ENCODE peak calls at places on chromosomes 11 and 22, in five cellular contexts. P is heart left ventricle, I is pancreas, E is cardiac muscle cell, D is gastrocnemius medialis. G is an unnamed sample. For H3K4me1, the result is how much of the 10 kb centered on the place peaks cover.

GRCh38 chr11:12377106-12377823 is at the start of gene PARVA:
- DNase-seq in I (peak), P (peak), E (peak), D (no peak), G (peak)

GRCh38 chr11:96272542-96273306 is 70.3 kb downstream of the MAML2 start:
- DNase-seq in E (peak), D (no peak), I (no peak), P (no peak), G (no peak)

GRCh38 chr11:91163619-91164451 is 941.0 kb upstream of the CHORDC1 start:
- DNase-seq in P (no peak), D (no peak), I (no peak), E (peak), G (no peak)

GRCh38 chr11:64916040-64916847 is 765 bp downstream of the ATG2A start:
- DNase-seq in P (peak), D (peak), I (peak), E (peak), G (peak)

GRCh38 chr11:71298016-71298550 is 45.7 kb upstream of the SHANK2 start:
- DNase-seq in E (no peak), I (no peak), D (no peak), P (no peak), G (no peak)

GRCh38 chr11:15605094-15605493 is 490.4 kb downstream of the INSC start:
- DNase-seq in E (no peak), I (no peak), P (peak), D (no peak), G (no peak)

GRCh38 chr11:96306933-96307747 is 35.9 kb downstream of the MAML2 start:
- DNase-seq in I (peak), E (peak), P (peak), D (peak), G (peak)

GRCh38 chr11:105399505-105399904 is 210.4 kb upstream of the GRIA4 start:
- DNase-seq in D (no peak), E (peak), I (no peak), P (no peak), G (no peak)

GRCh38 chr11:19880088-19880345 is 167.4 kb downstream of the NAV2 start:
- DNase-seq in P (no peak), E (no peak), D (no peak), I (no peak), G (no peak)

GRCh38 chr11:15793032-15793996 is 563.0 kb downstream of the SOX6 start:
- DNase-seq in D (no peak), I (no peak), E (peak), P (no peak), G (no peak)

GRCh38 chr22:30979932-30980331 is 10.9 kb downstream of the TUG1 start:
- DNase-seq in I (no peak), E (no peak), P (no peak), D (no peak), G (no peak)

GRCh38 chr11:11973361-11973800 is 35.0 kb downstream of the DKK3 start:
- DNase-seq in D (peak), E (peak), I (no peak), P (peak), G (no peak)

GRCh38 chr11:74819400-74819799 is 70.8 kb downstream of the RNF169 start:
- DNase-seq in D (no peak), E (peak), I (no peak), P (no peak), G (no peak)

GRCh38 chr11:16248248-16248647 is 108.1 kb downstream of the SOX6 start:
- DNase-seq in E (no peak), D (no peak), I (no peak), P (no peak), G (no peak)

GRCh38 chr11:106121570-106122320 is 44.3 kb downstream of the AASDHPPT start:
- DNase-seq in D (no peak), P (no peak), E (no peak), I (no peak), G (no peak)

GRCh38 chr11:624705-625635 is at the start of gene CDHR5:
- DNase-seq in P (no peak), E (no peak), I (peak), D (no peak), G (no peak)

GRCh38 chr11:44305643-44306468 is 4.1 kb downstream of the ALX4 start:
- DNase-seq in P (no peak), D (no peak), E (no peak), I (no peak), G (peak)

GRCh38 chr22:30351226-30351625 is 5.5 kb downstream of the SF3A1 start:
- DNase-seq in E (no peak), I (no peak), D (no peak), P (no peak), G (no peak)

GRCh38 chr11:117315285-117316196 is 515 bp downstream of the BACE1 start:
- DNase-seq in P (no peak), I (peak), E (no peak), D (no peak), G (no peak)

GRCh38 chr22:37741312-37741795 is 44.5 kb downstream of the TRIOBP start:
- DNase-seq in E (peak), P (peak), D (peak), I (peak), G (no peak)

GRCh38 chr11:102047305-102047924 is at the start of gene CFAP300:
- DNase-seq in I (peak), P (peak), E (peak), D (peak), G (peak)

GRCh38 chr11:34483475-34483874 is 30.1 kb downstream of the ELF5 start:
- DNase-seq in I (no peak), P (no peak), E (no peak), D (no peak), G (no peak)

GRCh38 chr11:41879186-41879738 is 419.8 kb upstream of the LRRC4C start:
- DNase-seq in D (no peak), E (no peak), P (no peak), I (no peak), G (no peak)

GRCh38 chr11:18705651-18706281 is 7.2 kb downstream of the TMEM86A start:
- DNase-seq in D (no peak), P (peak), E (peak), I (peak), G (peak)

GRCh38 chr11:92727769-92728168 is 241.7 kb upstream of the MTNR1B start:
- DNase-seq in D (no peak), E (no peak), I (no peak), P (no peak), G (no peak)

GRCh38 chr22:19801340-19802000 is 40.9 kb downstream of the TBX1 start:
- DNase-seq in D (no peak), P (no peak), E (no peak), I (no peak), G (peak)

GRCh38 chr11:129375731-129376657 is at the start of gene BARX2:
- DNase-seq in I (peak), E (peak), P (no peak), D (no peak), G (peak)

GRCh38 chr11:2693851-2694261 is 5.9 kb downstream of the KCNQ1OT1 start:
- DNase-seq in D (no peak), I (peak), P (no peak), E (no peak), G (no peak)

GRCh38 chr11:2690596-2691354 is 9.0 kb downstream of the KCNQ1OT1 start:
- DNase-seq in P (no peak), E (no peak), D (no peak), I (no peak), G (no peak)

GRCh38 chr11:2691355-2691761 is 8.4 kb downstream of the KCNQ1OT1 start:
- DNase-seq in I (no peak), D (no peak), P (no peak), E (no peak), G (no peak)

GRCh38 chr11:2693271-2693833 is 6.4 kb downstream of the KCNQ1OT1 start:
- DNase-seq in E (no peak), D (no peak), I (peak), P (no peak), G (peak)

GRCh38 chr11:2691991-2692841 is 7.6 kb downstream of the KCNQ1OT1 start:
- DNase-seq in P (no peak), E (no peak), D (no peak), I (peak), G (no peak)
- H3K4me1 ChIP-seq in P (under half), E (half or more), D (under half), I (under half), G (under half)

GRCh38 chr22:36368359-36368983 is 19.3 kb downstream of the MYH9 start:
- DNase-seq in I (no peak), D (no peak), P (peak), E (peak), G (no peak)
- H3K4me3 ChIP-seq in I (no peak), D (no peak), P (peak), E (no peak), G (no peak)

GRCh38 chr11:36069576-36070214 is 125.8 kb downstream of the LDLRAD3 start:
- DNase-seq in I (no peak), P (no peak), D (no peak), E (no peak), G (no peak)
- TF ChIP-seq CTCF in I (no peak), P (no peak), D (no peak), E (no peak), G (no peak)

DNA sequence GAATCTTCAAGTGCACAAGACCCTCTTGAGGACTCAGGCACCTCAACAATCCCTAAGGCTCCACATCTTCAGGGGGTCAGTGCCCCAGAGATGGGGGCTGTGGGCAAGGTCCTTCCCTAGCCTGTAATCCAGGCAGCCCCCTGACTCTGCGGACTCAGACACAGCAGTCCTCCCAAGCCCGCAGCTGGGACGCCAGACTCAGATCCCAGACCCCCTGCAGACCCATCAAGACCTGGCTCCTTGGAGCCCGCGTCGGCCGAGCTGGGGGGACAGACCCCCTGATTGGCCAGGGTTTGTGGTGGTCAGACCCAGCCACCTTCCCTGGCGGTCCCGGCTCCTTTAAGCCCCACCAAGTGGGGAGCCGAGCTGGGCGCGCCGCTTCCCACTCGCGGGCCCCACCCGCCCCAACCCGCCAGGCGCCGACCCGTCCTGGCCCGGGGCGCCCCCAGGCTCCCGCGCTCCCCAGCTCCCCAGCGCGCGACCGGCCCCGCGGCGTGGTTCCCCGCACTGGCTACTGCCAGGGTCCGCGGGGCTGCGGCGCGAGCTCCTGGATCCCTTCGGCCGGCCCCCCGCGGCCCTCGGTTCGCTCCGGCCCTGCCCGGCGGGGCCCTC is 464 bp downstream of the OSBPL5 start:
- DNase-seq in E (no peak), P (peak), I (peak), D (no peak), G (peak)
- H3K4me1 ChIP-seq in E (under half), P (under half), I (under half), D (half or more), G (under half)